ENCODE peak calls at places on chromosomes 7 and 10, in five cellular contexts. I is Panc1, F is transverse colon, J is cardiac muscle cell, L is A549. E is an unnamed sample.

GRCh38 chr7:83410989-83411591 is 237.8 kb downstream of the SEMA3E start:
- DNase-seq in F (no peak), I (peak; percentile 61), L (peak; percentile 13), J (peak; percentile 71), E (no peak)

GRCh38 chr7:3867847-3868246 is 566.8 kb downstream of the SDK1 start:
- DNase-seq in J (peak; percentile 40), L (no peak), F (peak; percentile 14), I (no peak), E (no peak)

GRCh38 chr7:117164578-117164977 is 158.3 kb downstream of the WNT2 start:
- DNase-seq in L (no peak), J (no peak), I (no peak), F (no peak), E (no peak)

GRCh38 chr7:52634996-52635395 is 400.4 kb upstream of the POM121L12 start:
- DNase-seq in J (no peak), F (no peak), L (no peak), I (no peak), E (no peak)

GRCh38 chr10:119442758-119443060 is 99.8 kb downstream of the RGS10 start:
- DNase-seq in J (no peak), L (no peak), I (no peak), F (no peak), E (no peak)

GRCh38 chr10:110067960-110068770 is 60.4 kb downstream of the ADD3 start:
- DNase-seq in I (no peak), J (peak; percentile 53), F (no peak), L (no peak), E (no peak)

GRCh38 chr10:100653957-100654834 is 91.2 kb upstream of the PAX2 start:
- DNase-seq in F (no peak), L (no peak), J (peak; percentile 73), I (no peak), E (no peak)

GRCh38 chr10:49398000-49398861 is 2.3 kb upstream of the DRGX start:
- DNase-seq in I (no peak), J (peak; percentile 52), L (peak; percentile 39), F (peak; percentile 24), E (no peak)

GRCh38 chr10:91493313-91493712 is 83.2 kb downstream of the HECTD2 start:
- DNase-seq in J (peak; percentile 47), L (peak; percentile 15), I (no peak), F (no peak), E (no peak)

GRCh38 chr10:94363251-94363565 is 469 bp upstream of the NOC3L start:
- DNase-seq in J (no peak), F (no peak), L (no peak), I (no peak), E (no peak)

GRCh38 chr7:98210513-98211220 is 572 bp upstream of the BHLHA15 start:
- DNase-seq in L (no peak), I (no peak), J (peak; percentile 21), F (peak; percentile 24), E (peak; percentile 16)

GRCh38 chr10:120732643-120733313 is 118.4 kb upstream of the WDR11 start:
- DNase-seq in F (no peak), L (no peak), J (no peak), I (no peak), E (no peak)

GRCh38 chr10:133082685-133083421 is 4.9 kb upstream of the ADGRA1 start:
- DNase-seq in L (no peak), F (no peak), J (no peak), I (no peak), E (no peak)

GRCh38 chr7:64706625-64707292 is 40.8 kb downstream of the ZNF107 start:
- DNase-seq in F (no peak), J (no peak), I (no peak), L (no peak), E (no peak)
- H3K9me3 ChIP-seq in F (peaks cover 74% of the 10 kb centered on the region), J (peaks cover 10% of the 10 kb centered on the region), I (peaks cover 80% of the 10 kb centered on the region), L (peaks cover 95% of the 10 kb centered on the region), E (no peaks in the 10 kb centered on the region)

DNA sequence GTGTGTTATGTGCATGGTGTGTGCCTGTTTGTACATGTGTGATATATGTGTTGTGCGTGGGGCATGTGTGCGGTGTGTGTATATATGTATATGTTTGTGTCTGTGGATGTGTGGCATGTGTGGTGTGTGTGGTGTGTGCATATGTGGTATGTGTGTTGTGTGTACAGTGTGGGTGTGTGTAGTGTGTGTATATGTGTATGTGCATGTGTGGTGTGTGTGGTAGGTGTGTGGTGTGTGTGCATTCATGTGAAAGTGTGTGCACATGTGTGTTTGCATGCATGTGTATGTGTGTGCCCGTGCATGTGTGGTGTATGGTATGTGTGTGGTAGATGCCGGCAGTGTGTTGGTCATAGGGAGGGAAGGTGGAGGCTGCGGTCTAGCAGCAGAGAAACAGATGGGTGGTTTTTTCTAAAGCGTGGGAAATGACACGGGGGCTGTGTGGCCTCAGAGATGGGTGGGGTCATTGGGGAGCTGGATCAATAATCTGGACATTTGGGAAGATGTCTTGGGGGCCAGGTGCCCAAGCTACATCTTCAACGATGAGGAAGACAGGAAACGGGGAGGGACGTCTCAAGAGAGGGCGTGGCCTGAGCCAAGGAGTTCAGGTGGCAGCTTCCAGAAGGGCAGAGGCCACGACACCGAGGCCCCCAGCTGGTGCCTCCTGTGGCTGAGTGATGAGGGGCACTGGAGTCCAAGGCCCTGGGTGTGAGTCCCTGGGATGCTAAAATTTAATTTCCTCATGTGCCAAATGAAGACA is 481.3 kb downstream of the DNAJB6 start:
- DNase-seq in L (no peak), I (no peak), J (no peak), F (no peak), E (no peak)
- H3K9me3 ChIP-seq in L (no peaks in the 10 kb centered on the region), I (no peaks in the 10 kb centered on the region), J (no peaks in the 10 kb centered on the region), F (no peaks in the 10 kb centered on the region), E (peaks cover 38% of the 10 kb centered on the region)

GRCh38 chr7:7214398-7215347 is 32.3 kb downstream of the C1GALT1 start:
- DNase-seq in J (no peak), L (no peak), F (no peak), I (no peak), E (no peak)
- H3K9me3 ChIP-seq in J (no peaks in the 10 kb centered on the region), L (no peaks in the 10 kb centered on the region), F (no peaks in the 10 kb centered on the region), I (no peaks in the 10 kb centered on the region), E (no peaks in the 10 kb centered on the region)

DNA sequence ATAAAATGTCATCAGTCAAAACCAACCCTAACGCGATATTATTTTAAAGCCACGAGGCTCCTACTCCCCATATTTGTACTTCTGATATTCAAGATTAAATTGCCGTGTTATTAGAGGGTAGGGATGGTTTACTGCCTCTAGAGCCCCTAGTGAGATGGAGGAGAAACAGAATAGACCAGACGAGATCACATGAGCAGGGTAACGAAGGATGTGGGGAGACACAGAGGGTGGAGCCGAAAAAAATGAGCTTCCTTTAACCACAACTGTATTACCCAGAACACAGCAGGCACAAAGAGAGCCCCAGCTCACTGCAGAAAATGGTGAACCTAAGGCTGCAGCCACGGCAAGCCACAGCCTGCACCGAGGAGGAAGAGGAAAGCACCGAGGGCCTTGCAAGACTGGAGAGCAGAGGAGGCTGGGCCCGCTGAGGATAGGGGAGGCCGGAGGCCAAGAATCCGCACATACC is 14.3 kb downstream of the ZC3HAV1 start:
- DNase-seq in F (peak; percentile 50), I (no peak), L (no peak), J (no peak), E (no peak)
- H3K9me3 ChIP-seq in F (no peaks in the 10 kb centered on the region), I (no peaks in the 10 kb centered on the region), L (no peaks in the 10 kb centered on the region), J (no peaks in the 10 kb centered on the region), E (no peaks in the 10 kb centered on the region)

DNA sequence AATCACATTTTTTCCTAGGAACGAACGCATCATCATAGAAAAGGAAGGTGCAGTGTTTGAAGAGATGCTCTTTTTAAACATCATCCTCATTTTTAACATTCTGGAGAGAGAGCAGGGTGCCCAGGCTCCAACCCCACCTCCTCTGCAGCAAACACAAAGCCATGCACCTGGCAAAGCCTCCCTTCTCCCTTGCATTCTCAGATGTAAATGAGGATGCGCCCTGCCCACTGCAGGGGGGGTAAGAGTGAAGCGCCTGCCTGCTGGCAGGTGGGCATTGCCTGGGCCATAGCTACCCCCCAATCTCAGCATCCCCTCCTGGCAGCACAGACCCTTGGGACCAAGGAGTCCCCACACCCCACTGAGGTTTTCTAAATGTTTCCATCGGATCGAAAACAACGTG is 92.4 kb downstream of the PTPRN2 start:
- DNase-seq in L (no peak), F (no peak), I (no peak), J (no peak), E (no peak)
- H3K9me3 ChIP-seq in L (no peaks in the 10 kb centered on the region), F (no peaks in the 10 kb centered on the region), I (no peaks in the 10 kb centered on the region), J (no peaks in the 10 kb centered on the region), E (peaks cover 23% of the 10 kb centered on the region)

DNA sequence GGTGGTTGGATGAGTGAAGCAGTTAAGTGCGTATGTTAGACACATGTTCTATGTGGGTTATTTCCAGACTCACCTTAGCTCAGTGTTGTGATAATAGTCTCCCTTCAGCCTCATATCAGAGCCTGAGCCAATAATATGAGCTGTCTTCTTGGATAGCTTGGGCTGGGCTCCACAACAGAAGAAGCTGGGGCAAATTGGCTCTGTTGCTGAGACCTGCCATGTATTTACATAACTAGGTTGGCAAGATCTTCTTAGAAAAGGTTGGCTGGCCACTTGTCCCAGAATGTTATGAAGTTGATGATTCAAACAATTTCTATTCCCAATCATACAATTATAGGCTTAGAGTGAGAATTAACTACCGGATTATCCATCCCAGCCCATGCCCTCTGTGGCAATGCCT is 35.7 kb upstream of the CREB5 start:
- DNase-seq in I (no peak), F (no peak), L (no peak), J (no peak), E (no peak)
- H3K9me3 ChIP-seq in I (no peaks in the 10 kb centered on the region), F (no peaks in the 10 kb centered on the region), L (no peaks in the 10 kb centered on the region), J (no peaks in the 10 kb centered on the region), E (no peaks in the 10 kb centered on the region)